ENCODE peak calls at places on chromosomes 13 and 19, in four cellular contexts. F, B, L and D are unnamed samples.

GRCh38 chr19:32876919-32877285 is 7.3 kb upstream of the SLC7A9 start:
- DNase-seq in F (no peak), B (no peak), L (no peak), D (no peak)

GRCh38 chr13:93559718-93560117 is 333.1 kb downstream of the GPC6 start:
- DNase-seq in F (no peak), B (peak; percentile 72), L (no peak), D (no peak)

GRCh38 chr13:73450583-73450982 is 391.8 kb downstream of the KLF5 start:
- DNase-seq in F (no peak), B (no peak), L (no peak), D (no peak)

GRCh38 chr19:1248454-1249297 is at the start of gene MIDN:
- DNase-seq in F (peak; percentile 80), B (peak; percentile 96), L (peak; percentile 78), D (no peak)

GRCh38 chr13:43495732-43496131 is 291.0 kb downstream of the ENOX1 start:
- DNase-seq in F (no peak), B (no peak), L (no peak), D (no peak)

GRCh38 chr13:33235078-33235477 is 50.5 kb downstream of the STARD13 start:
- DNase-seq in F (no peak), B (peak; percentile 39), L (no peak), D (no peak)

GRCh38 chr19:3604227-3604986 is 2.3 kb downstream of the TBXA2R start:
- DNase-seq in F (no peak), B (no peak), L (no peak), D (no peak)

GRCh38 chr13:90968510-90968909 is 379.0 kb upstream of the MIR17HG start:
- DNase-seq in F (no peak), B (peak; percentile 40), L (no peak), D (no peak)

GRCh38 chr19:40321566-40322270 is 26.5 kb downstream of the C19orf47 start:
- DNase-seq in F (no peak), B (no peak), L (no peak), D (no peak)

GRCh38 chr13:109135018-109135417 is 505.6 kb downstream of the MYO16 start:
- DNase-seq in F (no peak), B (no peak), L (no peak), D (no peak)

GRCh38 chr19:58033741-58034475 is at the start of gene ZSCAN1:
- DNase-seq in F (no peak), B (peak; percentile 92), L (no peak), D (no peak)

GRCh38 chr13:112966776-112967175 is 2.2 kb upstream of the MCF2L start:
- DNase-seq in F (no peak), B (no peak), L (no peak), D (no peak)

GRCh38 chr19:31257426-31258130 is 91.7 kb downstream of the TSHZ3 start:
- DNase-seq in F (no peak), B (no peak), L (no peak), D (no peak)

GRCh38 chr19:47512183-47512947 is 2.5 kb downstream of the NAPA start:
- DNase-seq in F (no peak), B (peak; percentile 79), L (no peak), D (no peak)

GRCh38 chr13:100734194-100734720 is 59.7 kb upstream of the TMTC4 start:
- DNase-seq in F (no peak), B (no peak), L (no peak), D (no peak)

GRCh38 chr19:41537789-41538188 is 38.2 kb upstream of the CEACAM21 start:
- DNase-seq in F (no peak), B (peak; percentile 51), L (no peak), D (no peak)

GRCh38 chr19:47861630-47862029 is 2.6 kb downstream of the TPRX2 start:
- DNase-seq in F (no peak), B (no peak), L (no peak), D (no peak)

GRCh38 chr19:11849264-11849615 is 714 bp downstream of the ZNF439 start:
- DNase-seq in F (no peak), B (no peak), L (no peak), D (peak; percentile 7)

GRCh38 chr19:50509366-50509765 is 1.6 kb downstream of the JOSD2 start:
- DNase-seq in F (no peak), B (no peak), L (no peak), D (no peak)

GRCh38 chr19:50511069-50511822 is at the start of gene JOSD2:
- DNase-seq in F (peak; percentile 94), B (peak; percentile 100), L (peak; percentile 95), D (peak; percentile 98)

GRCh38 chr19:50510700-50511068 is 307 bp downstream of the JOSD2 start:
- DNase-seq in F (no peak), B (no peak), L (no peak), D (no peak)

GRCh38 chr19:50508850-50509190 is 2.2 kb downstream of the JOSD2 start:
- DNase-seq in F (no peak), B (no peak), L (no peak), D (no peak)

GRCh38 chr19:50510121-50510670 is 795 bp downstream of the JOSD2 start:
- DNase-seq in F (no peak), B (peak; percentile 49), L (no peak), D (no peak)
- H3K4me3 ChIP-seq in F (peak overlapping the region; percentile 73), B (peak overlapping the region; percentile 86), L (peak overlapping the region; percentile 52), D (peak overlapping the region; percentile 91)

DNA sequence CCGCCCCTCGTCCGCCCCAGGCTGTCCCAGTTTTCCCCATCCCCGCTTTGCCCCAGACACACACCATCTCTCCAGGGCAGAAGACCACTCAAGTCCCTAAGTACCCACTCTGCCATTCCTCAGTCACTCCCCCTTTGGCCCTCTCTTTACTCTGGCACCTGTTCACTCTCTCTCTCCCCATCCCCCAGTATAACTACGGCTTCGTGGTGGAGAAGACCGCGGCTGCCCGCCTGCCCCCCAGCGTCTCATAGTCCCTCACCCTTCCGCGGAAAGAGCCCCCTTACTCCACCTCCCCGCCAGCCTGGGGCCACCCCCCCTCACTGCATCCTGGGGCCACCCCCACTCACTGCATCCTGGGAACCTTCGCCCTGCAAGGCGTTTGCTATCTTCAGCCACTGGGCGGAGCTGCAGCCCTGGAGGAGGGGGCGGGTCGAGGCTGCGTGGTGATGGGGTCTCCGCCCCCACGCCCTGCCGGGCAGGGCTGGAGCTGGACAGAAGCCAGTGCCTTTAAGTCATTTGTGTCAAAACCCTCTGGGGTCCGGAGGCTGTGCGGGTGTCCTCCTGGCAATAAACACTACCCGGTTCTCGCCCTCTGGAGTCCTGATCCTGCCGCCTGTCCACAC is 5.0 kb downstream of the MVB12A start:
- DNase-seq in F (no peak), B (peak; percentile 24), L (no peak), D (no peak)
- H3K4me3 ChIP-seq in F (no peak overlapping the region), B (no peak overlapping the region), L (no peak overlapping the region), D (no peak overlapping the region)

GRCh38 chr19:35040826-35041547 is 534 bp upstream of the HPN start:
- DNase-seq in F (no peak), B (no peak), L (no peak), D (no peak)
- H3K4me3 ChIP-seq in F (no peak overlapping the region), B (no peak overlapping the region), L (peak overlapping the region; percentile 53), D (no peak overlapping the region)

GRCh38 chr13:24931450-24932217 is 164.3 kb upstream of the PABPC3 start:
- DNase-seq in F (no peak), B (no peak), L (no peak), D (no peak)
- H3K4me3 ChIP-seq in F (no peak overlapping the region), B (peak overlapping the region; percentile 44), L (no peak overlapping the region), D (no peak overlapping the region)